ENCODE peak calls at places on chromosomes 11 and 22, in eight cellular contexts. One of them, this sample, is unnamed.

GRCh38 chr11:130720232-130720787 is 196.0 kb downstream of the SNX19 start:
- DNase-seq in lower lobe of right lung: no peak
- DNase-seq in cardiac fibroblast: no peak
- DNase-seq in DND-41: no peak
- DNase-seq in left ventricle myocardium inferior: no peak
- DNase-seq in tibial artery: no peak
- DNase-seq in BJ: no peak
- DNase-seq in tibial nerve: no peak
- DNase-seq in this sample: no peak

GRCh38 chr11:119691020-119691666 is 37.9 kb downstream of the NECTIN1 start:
- DNase-seq in left ventricle myocardium inferior: no peak
- DNase-seq in tibial nerve: no peak
- DNase-seq in DND-41: peak
- DNase-seq in BJ: no peak
- DNase-seq in cardiac fibroblast: no peak
- DNase-seq in lower lobe of right lung: no peak
- DNase-seq in tibial artery: no peak
- DNase-seq in this sample: peak

GRCh38 chr22:44620129-44620840 is 81.7 kb upstream of the PRR5 start:
- DNase-seq in lower lobe of right lung: peak
- DNase-seq in tibial nerve: peak
- DNase-seq in tibial artery: no peak
- DNase-seq in left ventricle myocardium inferior: peak
- DNase-seq in DND-41: peak
- DNase-seq in cardiac fibroblast: peak
- DNase-seq in BJ: no peak
- DNase-seq in this sample: peak

GRCh38 chr11:75802022-75802912 is 12.7 kb upstream of the UVRAG start:
- DNase-seq in tibial artery: no peak
- DNase-seq in lower lobe of right lung: no peak
- DNase-seq in cardiac fibroblast: no peak
- DNase-seq in left ventricle myocardium inferior: no peak
- DNase-seq in DND-41: no peak
- DNase-seq in BJ: no peak
- DNase-seq in tibial nerve: no peak
- DNase-seq in this sample: no peak

GRCh38 chr11:107713009-107713408 is 1.2 kb upstream of the SLN start:
- DNase-seq in left ventricle myocardium inferior: no peak
- DNase-seq in cardiac fibroblast: no peak
- DNase-seq in tibial artery: no peak
- DNase-seq in DND-41: no peak
- DNase-seq in lower lobe of right lung: no peak
- DNase-seq in BJ: no peak
- DNase-seq in tibial nerve: no peak
- DNase-seq in this sample: no peak

GRCh38 chr11:1924121-1924520 is 4.6 kb downstream of the TNNT3 start:
- DNase-seq in left ventricle myocardium inferior: no peak
- DNase-seq in BJ: no peak
- DNase-seq in tibial nerve: no peak
- DNase-seq in cardiac fibroblast: no peak
- DNase-seq in lower lobe of right lung: no peak
- DNase-seq in DND-41: no peak
- DNase-seq in tibial artery: no peak
- DNase-seq in this sample: no peak

GRCh38 chr11:34184505-34185015 is 79.1 kb downstream of the NAT10 start:
- DNase-seq in BJ: no peak
- DNase-seq in lower lobe of right lung: no peak
- DNase-seq in cardiac fibroblast: no peak
- DNase-seq in tibial artery: no peak
- DNase-seq in left ventricle myocardium inferior: no peak
- DNase-seq in DND-41: no peak
- DNase-seq in tibial nerve: no peak
- DNase-seq in this sample: no peak

GRCh38 chr22:44920183-44920582 is 89.6 kb downstream of the PHF21B start:
- DNase-seq in BJ: no peak
- DNase-seq in DND-41: no peak
- DNase-seq in lower lobe of right lung: peak
- DNase-seq in tibial artery: peak
- DNase-seq in left ventricle myocardium inferior: peak
- DNase-seq in cardiac fibroblast: no peak
- DNase-seq in tibial nerve: no peak
- DNase-seq in this sample: no peak

GRCh38 chr22:46043816-46044717 is 67.1 kb upstream of the WNT7B start:
- DNase-seq in BJ: no peak
- DNase-seq in cardiac fibroblast: peak
- DNase-seq in DND-41: peak
- DNase-seq in lower lobe of right lung: peak
- DNase-seq in tibial artery: peak
- DNase-seq in left ventricle myocardium inferior: peak
- DNase-seq in tibial nerve: no peak
- DNase-seq in this sample: no peak

GRCh38 chr11:73326929-73327811 is 19.1 kb downstream of the ARHGEF17 start:
- DNase-seq in cardiac fibroblast: peak
- DNase-seq in lower lobe of right lung: no peak
- DNase-seq in tibial artery: no peak
- DNase-seq in DND-41: no peak
- DNase-seq in tibial nerve: no peak
- DNase-seq in left ventricle myocardium inferior: no peak
- DNase-seq in BJ: no peak
- DNase-seq in this sample: no peak

GRCh38 chr11:116472661-116473060 is 300.1 kb downstream of the BUD13 start:
- DNase-seq in lower lobe of right lung: no peak
- DNase-seq in tibial artery: no peak
- DNase-seq in DND-41: no peak
- DNase-seq in tibial nerve: no peak
- DNase-seq in cardiac fibroblast: no peak
- DNase-seq in left ventricle myocardium inferior: no peak
- DNase-seq in BJ: peak
- DNase-seq in this sample: no peak

GRCh38 chr22:37225481-37225880 is 13.2 kb upstream of the SSTR3 start:
- DNase-seq in tibial nerve: no peak
- DNase-seq in left ventricle myocardium inferior: no peak
- DNase-seq in cardiac fibroblast: no peak
- DNase-seq in lower lobe of right lung: no peak
- DNase-seq in DND-41: no peak
- DNase-seq in BJ: no peak
- DNase-seq in tibial artery: no peak
- DNase-seq in this sample: no peak

GRCh38 chr22:20239063-20239950 is 28.8 kb downstream of the RTN4R start:
- DNase-seq in DND-41: no peak
- DNase-seq in lower lobe of right lung: no peak
- DNase-seq in left ventricle myocardium inferior: peak
- DNase-seq in tibial nerve: no peak
- DNase-seq in BJ: no peak
- DNase-seq in tibial artery: no peak
- DNase-seq in cardiac fibroblast: peak
- DNase-seq in this sample: no peak

GRCh38 chr11:133174013-133174412 is 358.3 kb downstream of the OPCML start:
- DNase-seq in lower lobe of right lung: no peak
- DNase-seq in tibial artery: no peak
- DNase-seq in DND-41: no peak
- DNase-seq in tibial nerve: no peak
- DNase-seq in left ventricle myocardium inferior: no peak
- DNase-seq in cardiac fibroblast: no peak
- DNase-seq in BJ: no peak
- DNase-seq in this sample: no peak

DNA sequence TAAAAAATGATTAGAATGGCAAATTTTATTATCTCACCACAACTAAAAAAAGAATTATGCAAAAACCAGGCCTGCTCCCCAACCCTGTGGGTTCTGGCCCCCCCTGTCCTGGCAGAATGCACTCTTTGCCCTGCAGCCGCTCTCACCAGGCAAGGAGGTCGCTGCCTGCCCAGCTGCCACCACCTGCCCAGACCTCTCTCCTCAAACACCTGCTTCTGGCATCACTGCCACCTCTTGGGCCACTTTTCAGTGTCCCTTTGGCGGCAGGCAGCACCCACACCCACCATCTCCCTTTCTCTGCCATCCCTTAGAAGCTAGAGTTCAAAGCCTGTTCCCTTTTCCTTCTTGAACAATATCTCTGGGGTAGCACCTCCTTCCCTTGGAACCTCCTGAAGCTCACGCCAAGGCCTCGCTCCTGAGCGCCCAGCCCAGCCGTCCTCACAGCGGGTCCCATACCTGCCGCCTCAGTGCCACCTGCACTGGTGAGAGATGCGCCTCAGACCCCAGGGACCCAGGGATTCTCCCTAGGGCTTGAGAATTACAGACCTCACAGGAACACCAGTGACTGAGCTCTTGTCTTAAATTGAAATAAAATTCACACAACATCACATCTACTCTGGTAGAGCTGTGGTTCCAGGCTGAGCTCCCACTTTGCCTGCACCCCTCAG is 44.6 kb downstream of the SGSM3 start:
- DNase-seq in tibial artery: peak
- DNase-seq in DND-41: no peak
- DNase-seq in lower lobe of right lung: peak
- DNase-seq in left ventricle myocardium inferior: no peak
- DNase-seq in cardiac fibroblast: no peak
- DNase-seq in tibial nerve: no peak
- DNase-seq in BJ: no peak
- DNase-seq in this sample: no peak
- H3K4me3 ChIP-seq in tibial artery: no peak
- H3K4me3 ChIP-seq in DND-41: no peak
- H3K4me3 ChIP-seq in lower lobe of right lung: no peak
- H3K4me3 ChIP-seq in left ventricle myocardium inferior: no peak
- H3K4me3 ChIP-seq in cardiac fibroblast: no peak
- H3K4me3 ChIP-seq in tibial nerve: no peak
- H3K4me3 ChIP-seq in BJ: no peak
- H3K4me3 ChIP-seq in this sample: no peak

DNA sequence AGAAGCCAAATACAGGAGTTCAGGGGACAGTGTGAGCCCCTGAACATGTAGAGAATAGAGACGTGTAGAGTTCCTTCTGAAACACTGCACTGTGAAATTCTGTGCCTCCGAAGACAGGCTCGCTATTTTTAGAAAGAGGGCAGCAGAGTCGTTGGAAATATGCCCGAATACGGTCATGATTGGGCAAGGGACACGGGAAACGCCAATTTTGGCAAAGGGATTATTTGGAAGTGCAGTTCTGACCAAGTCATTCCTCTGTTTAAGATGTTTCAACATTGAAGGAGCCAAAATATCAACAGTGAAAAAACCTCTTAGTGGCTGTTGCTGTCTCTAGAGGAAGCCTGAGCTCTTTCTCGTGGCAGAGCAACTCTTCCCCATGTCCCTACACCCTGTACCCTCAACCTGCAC is 9.5 kb upstream of the CBX6 start:
- DNase-seq in lower lobe of right lung: no peak
- DNase-seq in BJ: peak
- DNase-seq in tibial nerve: peak
- DNase-seq in left ventricle myocardium inferior: no peak
- DNase-seq in tibial artery: peak
- DNase-seq in cardiac fibroblast: peak
- DNase-seq in DND-41: no peak
- DNase-seq in this sample: no peak
- H3K4me3 ChIP-seq in lower lobe of right lung: no peak
- H3K4me3 ChIP-seq in BJ: no peak
- H3K4me3 ChIP-seq in tibial nerve: no peak
- H3K4me3 ChIP-seq in left ventricle myocardium inferior: peak
- H3K4me3 ChIP-seq in tibial artery: peak
- H3K4me3 ChIP-seq in cardiac fibroblast: no peak
- H3K4me3 ChIP-seq in DND-41: no peak
- H3K4me3 ChIP-seq in this sample: no peak

DNA sequence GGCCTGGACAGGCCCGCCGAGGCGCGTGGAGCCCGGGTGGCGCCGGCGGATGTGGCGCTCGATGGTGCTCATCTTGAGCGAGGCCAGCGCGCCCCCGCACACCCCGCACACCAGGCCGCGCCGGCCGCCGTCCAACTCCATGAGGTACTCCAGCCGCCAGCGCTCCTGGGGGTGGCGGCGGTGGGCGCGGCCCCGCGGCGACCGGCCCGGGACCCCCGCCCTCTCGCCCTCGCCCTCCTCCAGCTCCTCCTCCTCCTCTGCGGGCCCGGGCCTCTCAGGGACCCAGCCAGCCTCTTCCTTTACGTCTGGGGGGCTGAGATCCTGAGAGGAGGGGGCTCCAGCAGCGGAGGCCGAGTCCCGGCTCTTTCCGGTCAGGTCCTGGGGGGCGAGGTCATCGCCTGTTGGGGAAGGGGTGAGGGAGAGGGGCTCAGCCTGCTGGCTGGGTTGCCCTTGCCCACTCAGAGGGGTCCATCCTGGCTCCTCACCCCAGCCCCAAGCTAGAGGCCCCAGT is 4.3 kb downstream of the ZFTA start:
- DNase-seq in lower lobe of right lung: no peak
- DNase-seq in tibial nerve: no peak
- DNase-seq in DND-41: no peak
- DNase-seq in BJ: no peak
- DNase-seq in cardiac fibroblast: no peak
- DNase-seq in left ventricle myocardium inferior: peak
- DNase-seq in tibial artery: no peak
- DNase-seq in this sample: no peak
- H3K4me3 ChIP-seq in lower lobe of right lung: no peak
- H3K4me3 ChIP-seq in tibial nerve: peak
- H3K4me3 ChIP-seq in DND-41: no peak
- H3K4me3 ChIP-seq in BJ: no peak
- H3K4me3 ChIP-seq in cardiac fibroblast: no peak
- H3K4me3 ChIP-seq in left ventricle myocardium inferior: peak
- H3K4me3 ChIP-seq in tibial artery: peak
- H3K4me3 ChIP-seq in this sample: no peak

DNA sequence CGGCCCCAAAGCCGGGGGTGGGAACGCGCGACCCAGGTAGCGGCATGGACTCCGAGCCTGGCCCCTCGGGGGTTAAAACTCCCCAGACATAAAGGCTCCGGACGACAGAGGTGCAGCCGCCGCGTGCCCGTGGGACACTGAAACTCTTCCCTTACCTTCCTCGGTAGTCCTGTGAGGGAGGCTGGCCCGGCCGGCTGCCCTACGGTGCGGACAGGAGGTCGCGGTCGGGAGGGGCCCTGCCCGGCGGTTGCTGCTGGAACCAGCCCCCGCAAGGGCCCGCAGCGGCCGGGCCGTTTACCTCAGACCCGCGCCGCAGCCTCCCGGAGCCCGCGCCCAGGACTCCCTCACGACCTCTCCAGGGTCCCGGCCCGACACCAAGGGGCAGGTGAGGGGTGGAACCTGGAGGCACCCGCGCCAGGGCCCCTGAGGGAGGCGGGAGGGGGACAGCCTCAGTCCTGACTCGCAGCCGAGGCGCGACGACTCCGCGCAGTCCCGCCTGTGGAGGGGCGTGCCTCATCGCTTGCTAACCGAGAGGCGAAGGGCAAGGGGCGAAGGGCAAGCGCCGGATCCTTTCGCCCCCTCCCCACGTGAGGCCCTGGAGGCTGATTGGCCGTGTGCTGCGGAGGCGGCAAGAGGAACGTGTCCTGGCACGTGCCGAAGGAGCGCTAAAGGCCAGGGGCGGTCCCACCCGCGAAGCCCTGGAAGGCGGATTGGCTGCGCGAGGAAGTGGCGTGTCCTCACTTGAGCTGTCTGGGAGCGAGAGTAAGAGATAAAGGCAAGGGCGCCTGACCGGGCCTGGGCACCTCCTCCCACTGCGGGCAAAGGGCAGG is at the start of gene UPB1:
- DNase-seq in lower lobe of right lung: no peak
- DNase-seq in BJ: no peak
- DNase-seq in tibial artery: no peak
- DNase-seq in left ventricle myocardium inferior: no peak
- DNase-seq in cardiac fibroblast: no peak
- DNase-seq in tibial nerve: no peak
- DNase-seq in DND-41: no peak
- DNase-seq in this sample: no peak
- H3K4me3 ChIP-seq in lower lobe of right lung: peak
- H3K4me3 ChIP-seq in BJ: peak
- H3K4me3 ChIP-seq in tibial artery: peak
- H3K4me3 ChIP-seq in left ventricle myocardium inferior: peak
- H3K4me3 ChIP-seq in cardiac fibroblast: no peak
- H3K4me3 ChIP-seq in tibial nerve: peak
- H3K4me3 ChIP-seq in DND-41: no peak
- H3K4me3 ChIP-seq in this sample: no peak